ENCODE peak calls at places on chromosomes 4 and X, in five cellular contexts. X, R, K, W and G are unnamed samples.

GRCh38 chrX:13371191-13371590 is 51.3 kb upstream of the ATXN3L start:
- DNase-seq in X (no peak), R (no peak), K (no peak), W (peak), G (no peak)

GRCh38 chr4:152847376-152847775 is 67.6 kb downstream of the ARFIP1 start:
- DNase-seq in X (no peak), R (no peak), K (no peak), W (no peak), G (no peak)

GRCh38 chr4:165152527-165152926 is 39.9 kb upstream of the TMEM192 start:
- DNase-seq in X (no peak), R (no peak), K (no peak), W (no peak), G (no peak)

GRCh38 chr4:151098191-151098590 is 1.2 kb upstream of the RPS3A start:
- DNase-seq in X (no peak), R (no peak), K (no peak), W (no peak), G (no peak)

GRCh38 chr4:11511321-11511720 is 82.6 kb upstream of the HS3ST1 start:
- DNase-seq in X (no peak), R (no peak), K (no peak), W (no peak), G (no peak)

GRCh38 chr4:140037353-140038030 is 116.5 kb downstream of the MAML3 start:
- DNase-seq in X (peak), R (peak), K (no peak), W (peak), G (no peak)

GRCh38 chr4:70531981-70532380 is 13.6 kb downstream of the AMTN start:
- DNase-seq in X (no peak), R (peak), K (peak), W (no peak), G (no peak)

GRCh38 chr4:40721730-40722171 is 28.0 kb upstream of the NSUN7 start:
- DNase-seq in X (no peak), R (peak), K (no peak), W (peak), G (no peak)

GRCh38 chr4:162803378-162803777 is 363.3 kb downstream of the NAF1 start:
- DNase-seq in X (no peak), R (no peak), K (no peak), W (no peak), G (no peak)

GRCh38 chrX:41043950-41044349 is 41.3 kb upstream of the USP9X start:
- DNase-seq in X (no peak), R (no peak), K (no peak), W (peak), G (no peak)

GRCh38 chr4:53490965-53491622 is 100.2 kb downstream of the LNX1 start:
- DNase-seq in X (peak), R (peak), K (peak), W (peak), G (no peak)

GRCh38 chrX:25028726-25029125 is 13.0 kb upstream of the ARX start:
- DNase-seq in X (no peak), R (no peak), K (no peak), W (peak), G (no peak)

GRCh38 chrX:129613596-129613995 is 41.2 kb downstream of the APLN start:
- DNase-seq in X (no peak), R (no peak), K (no peak), W (no peak), G (no peak)

GRCh38 chr4:185464184-185464583 is 7.3 kb downstream of the CCDC110 start:
- DNase-seq in X (peak), R (no peak), K (no peak), W (no peak), G (no peak)

GRCh38 chrX:154751121-154751668 is 318 bp upstream of the GAB3 start:
- DNase-seq in X (no peak), R (no peak), K (no peak), W (no peak), G (no peak)

GRCh38 chr4:15365641-15366040 is 62.2 kb upstream of the C1QTNF7 start:
- DNase-seq in X (no peak), R (no peak), K (no peak), W (no peak), G (no peak)

GRCh38 chr4:144646523-144647094 is 653 bp downstream of the HHIP start:
- DNase-seq in X (peak), R (no peak), K (no peak), W (no peak), G (no peak)

GRCh38 chr4:5019274-5019673 is at the start of gene CYTL1:
- DNase-seq in X (peak), R (no peak), K (no peak), W (no peak), G (no peak)
- H2AFZ ChIP-seq in X (peak), R (no peak), K (no peak), W (peak), G (peak)

GRCh38 chr4:27360651-27361347 is 500.2 kb downstream of the STIM2 start:
- DNase-seq in X (peak), R (no peak), K (no peak), W (peak), G (peak)
- H2AFZ ChIP-seq in X (no peak), R (no peak), K (no peak), W (no peak), G (peak)

GRCh38 chr4:130985371-130985770 is 1889.4 kb downstream of the C4orf33 start:
- DNase-seq in X (peak), R (no peak), K (no peak), W (no peak), G (peak)
- H2AFZ ChIP-seq in X (no peak), R (no peak), K (no peak), W (no peak), G (peak)

DNA sequence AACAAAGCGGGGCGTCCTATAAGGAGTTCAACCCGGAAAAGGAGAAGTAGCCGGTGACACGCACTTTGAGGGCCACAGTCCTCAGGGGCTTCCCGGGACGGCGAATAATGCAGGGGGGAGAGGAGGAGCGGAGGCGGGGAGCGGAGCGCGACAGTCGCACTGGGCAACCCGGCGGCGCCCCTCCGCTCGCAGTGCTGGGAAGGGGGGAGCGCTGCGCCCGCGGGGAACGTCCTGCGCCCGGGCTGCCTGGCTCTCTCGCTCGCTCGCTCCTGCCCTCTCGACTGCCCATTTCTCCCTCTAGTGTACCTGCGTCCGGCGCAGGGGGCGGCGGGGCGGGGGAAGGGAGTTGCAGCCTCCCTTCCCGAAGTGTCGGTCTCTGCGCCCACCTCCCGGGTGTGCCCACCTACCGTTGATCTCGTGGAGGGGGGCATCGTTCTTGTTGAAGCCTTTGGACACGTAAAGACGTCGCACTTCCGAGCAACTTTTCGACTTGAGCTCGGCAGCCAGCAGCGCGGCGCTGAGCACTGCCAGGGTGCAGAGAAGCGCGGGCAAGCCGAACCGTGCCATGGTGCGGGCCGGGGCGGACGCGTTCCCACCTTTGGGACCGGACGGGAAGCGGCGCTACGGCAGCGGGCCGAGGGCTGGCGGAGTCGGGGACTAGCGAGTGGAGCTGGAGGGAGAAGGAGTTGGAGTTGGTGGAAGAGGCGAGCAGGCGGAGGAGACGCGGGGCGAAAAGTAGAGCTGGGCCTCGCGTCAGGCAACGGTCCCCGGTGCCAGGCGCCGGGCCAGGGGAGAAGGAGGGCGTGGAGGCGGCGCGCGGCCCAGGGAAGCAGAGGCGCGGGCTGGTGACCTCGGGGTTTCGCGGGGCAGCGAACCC is 652 bp downstream of the GPC4 start:
- DNase-seq in X (peak), R (no peak), K (no peak), W (no peak), G (no peak)
- H2AFZ ChIP-seq in X (peak), R (no peak), K (no peak), W (peak), G (peak)

DNA sequence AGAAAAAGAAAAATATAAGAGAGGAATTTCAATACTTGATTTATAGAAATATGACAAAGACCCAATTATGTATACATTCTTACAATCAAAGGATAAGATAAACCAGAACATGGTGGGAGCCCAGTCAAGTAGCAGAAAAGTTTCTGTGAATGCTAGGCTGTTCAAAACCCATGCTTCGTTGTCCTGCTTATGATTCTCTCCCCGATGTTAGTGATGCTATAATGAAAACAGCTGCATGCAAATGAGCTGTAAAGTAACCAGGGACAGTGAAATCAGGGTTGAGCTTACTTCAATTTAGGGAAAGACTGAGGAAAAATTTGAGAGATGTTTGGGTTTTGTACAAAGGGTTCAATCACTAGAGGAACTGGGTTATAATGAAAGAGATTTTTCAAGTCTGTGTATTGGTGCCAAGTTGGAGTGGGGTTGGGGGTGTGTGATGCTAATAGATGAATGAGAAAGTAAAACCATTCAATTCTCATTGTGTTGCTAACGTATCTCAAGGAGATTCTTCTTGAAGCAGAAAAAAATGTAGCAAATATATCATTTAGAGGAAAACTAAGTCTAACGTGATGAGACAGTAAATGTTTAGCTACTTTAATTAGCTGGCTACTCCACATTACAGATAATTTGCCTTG is 59.2 kb upstream of the PPP1R2C start:
- DNase-seq in X (no peak), R (no peak), K (no peak), W (no peak), G (no peak)
- H2AFZ ChIP-seq in X (no peak), R (no peak), K (peak), W (no peak), G (no peak)

DNA sequence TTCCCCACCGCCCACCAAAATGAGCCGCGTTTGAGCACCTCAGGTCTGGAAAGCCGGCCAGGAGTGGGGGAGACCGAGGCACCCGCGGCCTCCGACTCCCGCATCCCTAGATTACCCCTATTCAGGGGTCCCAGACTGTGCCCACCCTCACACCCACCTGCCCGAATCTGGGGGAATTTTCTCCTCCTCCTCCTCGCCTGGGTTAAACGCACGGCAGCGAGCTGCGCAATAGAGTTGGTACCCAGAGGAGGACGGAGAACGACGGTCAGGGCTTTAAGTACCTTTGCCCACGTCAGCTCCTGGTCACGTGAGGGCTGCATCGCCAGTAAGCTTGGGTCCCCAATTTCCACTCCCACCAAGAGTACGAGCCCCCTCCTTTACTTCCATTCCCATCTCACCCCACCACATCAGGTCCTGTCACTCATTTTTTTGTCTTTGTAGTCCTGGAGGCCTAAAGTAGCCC is at the start of gene ARMCX2:
- DNase-seq in X (peak), R (no peak), K (no peak), W (peak), G (peak)
- H2AFZ ChIP-seq in X (peak), R (no peak), K (no peak), W (peak), G (peak)